ENCODE peak calls at places on chromosome 16, in seven cellular contexts. D is neuronal stem cell, M is mesendoderm, W is IMR-90, Z is H9, R is trophoblast cell, Y is H1. Q is an unnamed sample.

GRCh38 chr16:66599726-66600125 is 4.8 kb upstream of the CMTM3 start:
- DNase-seq in Y (no peak), Z (no peak), M (no peak), W (no peak), R (no peak), D (no peak), Q (no peak)

GRCh38 chr16:66705790-66706505 is 9.4 kb upstream of the CMTM4 start:
- DNase-seq in Y (no peak), R (peak; percentile 71), D (no peak), M (no peak), Z (no peak), W (peak; percentile 44), Q (peak; percentile 66)

GRCh38 chr16:23081675-23082119 is 67.6 kb downstream of the USP31 start:
- DNase-seq in R (peak; percentile 54), W (peak; percentile 35), Z (no peak), M (peak; percentile 5), D (no peak), Y (no peak), Q (no peak)

GRCh38 chr16:23554536-23554935 is 2.6 kb downstream of the EARS2 start:
- DNase-seq in Y (no peak), R (no peak), D (no peak), Z (no peak), W (no peak), M (no peak), Q (no peak)

GRCh38 chr16:65392831-65393565 is 271.1 kb upstream of the CDH11 start:
- DNase-seq in R (no peak), M (no peak), Y (no peak), D (no peak), W (no peak), Z (no peak), Q (peak; percentile 61)

GRCh38 chr16:31298958-31299357 is 39.2 kb downstream of the ITGAM start:
- DNase-seq in D (no peak), Y (no peak), M (no peak), W (no peak), Z (no peak), R (no peak), Q (no peak)

GRCh38 chr16:79066621-79067020 is 533.9 kb downstream of the MAF start:
- DNase-seq in Z (no peak), M (no peak), Y (no peak), D (no peak), R (no peak), W (no peak), Q (no peak)

GRCh38 chr16:28538733-28539596 is at the start of gene NUPR1:
- DNase-seq in W (peak; percentile 97), D (no peak), M (peak; percentile 11), Z (no peak), Y (no peak), R (peak; percentile 23), Q (peak; percentile 73)

GRCh38 chr16:86479419-86479818 is 30.9 kb upstream of the FOXF1 start:
- DNase-seq in Y (no peak), R (no peak), W (peak; percentile 64), Z (no peak), M (no peak), D (no peak), Q (peak; percentile 88)

GRCh38 chr16:50338371-50339231 is 30.2 kb downstream of the BRD7 start:
- DNase-seq in Z (no peak), W (peak; percentile 43), D (no peak), Y (no peak), M (no peak), R (no peak), Q (no peak)

GRCh38 chr16:21646721-21647561 is 5.5 kb downstream of the IGSF6 start:
- DNase-seq in R (no peak), M (no peak), W (no peak), Z (no peak), Y (no peak), D (no peak), Q (peak; percentile 86)

GRCh38 chr16:57629516-57630401 is 1.3 kb downstream of the ADGRG1 start:
- DNase-seq in M (no peak), Y (no peak), D (no peak), Z (no peak), W (no peak), R (no peak), Q (no peak)

GRCh38 chr16:79644977-79645667 is 44.6 kb upstream of the MAF start:
- DNase-seq in Z (no peak), W (no peak), M (peak; percentile 6), R (peak; percentile 80), D (no peak), Y (no peak), Q (no peak)

GRCh38 chr16:13453938-13454553 is 465.9 kb upstream of the ERCC4 start:
- DNase-seq in Y (peak; percentile 72), W (no peak), D (peak; percentile 51), M (peak; percentile 57), Z (no peak), R (peak; percentile 46), Q (no peak)

GRCh38 chr16:81626181-81626674 is 152.9 kb upstream of the PLCG2 start:
- DNase-seq in R (no peak), Y (no peak), Z (no peak), W (peak; percentile 61), M (no peak), D (no peak), Q (no peak)

GRCh38 chr16:26614102-26614864 is 452.4 kb upstream of the C16orf82 start:
- DNase-seq in D (no peak), Z (peak; percentile 33), W (no peak), R (no peak), Y (no peak), M (peak; percentile 11), Q (no peak)

GRCh38 chr16:5018791-5019190 is 14.9 kb downstream of the NAGPA start:
- DNase-seq in Y (no peak), Z (no peak), D (no peak), R (no peak), W (no peak), M (no peak), Q (no peak)

GRCh38 chr16:4664538-4665418 is 28.6 kb upstream of the NUDT16L1 start:
- DNase-seq in D (no peak), Z (peak; percentile 49), R (no peak), Y (no peak), M (peak; percentile 17), W (no peak), Q (no peak)

GRCh38 chr16:84018710-84019109 is 23.9 kb downstream of the SLC38A8 start:
- DNase-seq in W (no peak), Z (no peak), Y (no peak), M (peak; percentile 14), D (no peak), R (no peak), Q (no peak)

GRCh38 chr16:80511824-80512223 is 29.0 kb upstream of the DYNLRB2 start:
- DNase-seq in D (no peak), Y (no peak), Z (no peak), R (no peak), W (no peak), M (no peak), Q (no peak)

GRCh38 chr16:4115209-4115940 is 867 bp downstream of the ADCY9 start:
- DNase-seq in Z (peak; percentile 71), D (peak; percentile 61), Y (peak; percentile 75), W (peak; percentile 74), M (peak; percentile 66), R (peak; percentile 75), Q (peak; percentile 79)

GRCh38 chr16:48608452-48608851 is 1.5 kb downstream of the N4BP1 start:
- DNase-seq in Z (no peak), W (no peak), R (no peak), D (no peak), Y (no peak), M (peak; percentile 70), Q (peak; percentile 24)

DNA sequence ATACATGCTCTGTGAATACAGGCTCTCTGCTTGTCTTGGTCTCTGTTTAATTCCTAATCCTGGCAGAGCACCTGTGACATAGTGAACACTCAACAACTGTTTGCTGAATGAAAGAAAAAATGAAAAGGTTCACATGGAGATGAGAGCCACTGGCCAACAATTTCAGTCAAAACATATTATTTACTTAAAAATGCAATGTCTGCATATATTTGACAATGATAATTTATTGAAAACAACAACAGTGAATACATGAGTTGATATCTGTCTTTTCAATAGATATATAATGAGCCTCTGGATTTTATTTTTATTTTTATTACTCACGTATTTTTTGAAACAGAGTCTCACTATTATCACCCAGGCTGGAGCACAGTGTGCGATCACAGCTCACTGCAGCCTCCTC is 136.6 kb downstream of the CDH13 start:
- DNase-seq in M (no peak), D (no peak), Z (no peak), R (no peak), W (no peak), Y (no peak), Q (no peak)
- H3K4ac ChIP-seq in M (no peak overlapping the region), D (no peak overlapping the region), Z (no peak overlapping the region), R (no peak overlapping the region), W (no peak overlapping the region), Y (no peak overlapping the region), Q (no peak overlapping the region)

DNA sequence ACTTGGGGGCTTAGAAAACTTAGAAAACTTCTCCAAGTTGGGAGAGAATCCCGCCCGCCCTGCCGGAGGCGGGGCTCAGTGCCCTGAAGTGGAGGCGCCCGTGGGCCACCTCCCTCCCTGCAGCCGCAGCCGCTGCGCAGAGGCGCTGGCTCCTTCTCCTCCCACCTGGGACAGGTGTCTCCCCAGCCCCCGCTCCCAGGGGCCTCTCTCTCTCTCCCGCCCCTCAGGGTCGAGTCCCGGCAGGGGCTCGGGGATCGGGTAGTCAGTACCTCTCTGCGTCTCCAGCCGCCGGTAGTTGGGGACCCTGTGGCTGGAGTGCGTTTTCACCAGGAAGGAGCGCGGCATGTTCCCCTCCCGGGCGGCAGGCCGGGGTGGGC is 257 bp downstream of the SNAI3 start:
- DNase-seq in R (no peak), Z (no peak), D (no peak), W (no peak), Y (no peak), M (no peak), Q (peak; percentile 10)
- H3K4ac ChIP-seq in R (no peak overlapping the region), Z (no peak overlapping the region), D (no peak overlapping the region), W (no peak overlapping the region), Y (no peak overlapping the region), M (no peak overlapping the region), Q (no peak overlapping the region)

GRCh38 chr16:16798504-16798903 is 419.6 kb downstream of the NPIPA7 start:
- DNase-seq in Y (no peak), M (no peak), R (no peak), W (no peak), D (no peak), Z (no peak), Q (no peak)

DNA sequence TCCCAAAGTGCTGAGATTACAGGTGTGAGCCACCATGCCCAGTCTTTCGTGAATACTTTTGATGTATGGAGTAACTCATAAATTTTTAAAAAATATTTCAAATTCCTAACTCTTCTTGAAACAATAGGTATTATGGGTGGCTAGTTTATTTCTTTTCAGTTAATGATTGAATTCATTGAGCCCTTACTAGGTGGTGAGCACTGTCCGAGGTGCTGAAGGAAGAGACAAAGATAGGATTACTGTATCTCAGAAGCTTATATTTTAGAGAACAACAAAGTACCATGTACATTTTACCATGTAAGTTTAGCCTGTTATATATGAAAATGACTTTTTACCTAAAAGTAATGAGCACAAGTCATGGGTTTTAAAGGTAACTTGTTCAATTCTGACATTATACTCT is 418.3 kb downstream of the NPIPA7 start:
- DNase-seq in Y (no peak), Z (no peak), M (peak; percentile 35), W (no peak), R (peak; percentile 29), D (peak; percentile 32), Q (no peak)
- H3K4ac ChIP-seq in Y (no peak overlapping the region), Z (no peak overlapping the region), M (no peak overlapping the region), W (no peak overlapping the region), R (no peak overlapping the region), D (no peak overlapping the region), Q (no peak overlapping the region)

DNA sequence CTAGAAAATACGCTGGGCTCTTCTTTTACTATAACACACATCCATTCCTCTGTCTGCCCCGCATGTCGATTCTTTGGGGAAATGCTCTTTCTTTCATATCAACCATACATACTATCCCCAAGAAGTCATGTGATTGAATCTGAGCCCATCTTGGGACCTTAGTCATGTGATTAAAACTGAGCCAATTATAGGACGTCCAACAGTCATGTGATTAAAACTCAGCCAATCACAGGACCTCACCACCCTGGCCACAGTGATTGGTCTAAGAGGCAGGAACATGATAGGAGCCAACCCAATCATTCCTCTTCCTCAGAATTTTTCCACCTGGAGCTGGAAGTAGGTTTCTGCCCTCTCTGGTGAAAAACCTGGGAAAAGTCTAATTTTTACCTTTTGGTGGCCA is 78.8 kb downstream of the TMEM114 start:
- DNase-seq in Y (no peak), R (no peak), Z (no peak), D (no peak), W (no peak), M (no peak), Q (no peak)
- H3K4ac ChIP-seq in Y (no peak overlapping the region), R (no peak overlapping the region), Z (no peak overlapping the region), D (no peak overlapping the region), W (no peak overlapping the region), M (no peak overlapping the region), Q (no peak overlapping the region)

Q was measured in mesenchymal stem cell.